ENCODE peak calls at places on chromosome 18, in five cellular contexts. Q is progenitor cell of endocrine pancreas; U is endothelial cell of umbilical vein; R is activated CD8-positive, alpha-beta T cell treated with anti-CD3 and anti-CD28 coated beads for 36 hours; A is activated B cell treated with CpG ODN at 0.5 μM for 24 hours. H is an unnamed sample.

GRCh38 chr18:7856733-7857132 is 289.6 kb downstream of the PTPRM start:
- DNase-seq in A (no peak), R (no peak), U (no peak), Q (no peak), H (no peak)

GRCh38 chr18:48493856-48494255 is 45.0 kb upstream of the CTIF start:
- DNase-seq in A (no peak), U (peak; percentile 19), R (no peak), Q (no peak), H (no peak)

GRCh38 chr18:63676526-63676925 is 14.8 kb upstream of the SERPINB3 start:
- DNase-seq in Q (no peak), A (no peak), U (no peak), R (no peak), H (no peak)

GRCh38 chr18:2794159-2794558 is 52.6 kb upstream of the EMILIN2 start:
- DNase-seq in Q (no peak), U (no peak), A (no peak), R (no peak), H (no peak)

GRCh38 chr18:49456794-49457193 is 3.7 kb downstream of the DYM start:
- DNase-seq in R (no peak), Q (no peak), A (no peak), U (no peak), H (no peak)

GRCh38 chr18:36736094-36736493 is 92.7 kb downstream of the TPGS2 start:
- DNase-seq in U (no peak), Q (no peak), A (no peak), R (no peak), H (no peak)

GRCh38 chr18:33231474-33232317 is 208.8 kb downstream of the CCDC178 start:
- DNase-seq in R (peak; percentile 68), A (no peak), U (peak; percentile 71), Q (peak; percentile 70), H (peak; percentile 78)

GRCh38 chr18:11040823-11041712 is 108.3 kb downstream of the PIEZO2 start:
- DNase-seq in R (peak; percentile 35), A (no peak), U (peak; percentile 64), Q (peak; percentile 31), H (no peak)

GRCh38 chr18:58230438-58231179 is 186.6 kb downstream of the NEDD4L start:
- DNase-seq in A (no peak), Q (no peak), R (no peak), U (no peak), H (no peak)

GRCh38 chr18:46152808-46153617 is 48.8 kb downstream of the HAUS1 start:
- DNase-seq in A (no peak), U (no peak), Q (no peak), R (no peak), H (no peak)

GRCh38 chr18:63111549-63112402 is 207.8 kb downstream of the BCL2 start:
- DNase-seq in Q (no peak), A (no peak), U (peak; percentile 18), R (no peak), H (no peak)

GRCh38 chr18:8406486-8407250 is 202.6 kb upstream of the RAB12 start:
- DNase-seq in Q (no peak), U (no peak), A (no peak), R (no peak), H (no peak)

GRCh38 chr18:6962571-6963451 is 154.8 kb downstream of the LAMA1 start:
- DNase-seq in U (no peak), Q (no peak), A (no peak), R (no peak), H (no peak)

GRCh38 chr18:39318462-39318861 is 1752.9 kb upstream of the CELF4 start:
- DNase-seq in R (no peak), Q (no peak), U (no peak), A (no peak), H (no peak)

GRCh38 chr18:68721681-68722583 is 7.0 kb upstream of the TMX3 start:
- DNase-seq in A (no peak), R (no peak), Q (no peak), U (no peak), H (no peak)

GRCh38 chr18:36758001-36758400 is 70.8 kb downstream of the TPGS2 start:
- DNase-seq in Q (no peak), A (no peak), R (no peak), U (no peak), H (no peak)

DNA sequence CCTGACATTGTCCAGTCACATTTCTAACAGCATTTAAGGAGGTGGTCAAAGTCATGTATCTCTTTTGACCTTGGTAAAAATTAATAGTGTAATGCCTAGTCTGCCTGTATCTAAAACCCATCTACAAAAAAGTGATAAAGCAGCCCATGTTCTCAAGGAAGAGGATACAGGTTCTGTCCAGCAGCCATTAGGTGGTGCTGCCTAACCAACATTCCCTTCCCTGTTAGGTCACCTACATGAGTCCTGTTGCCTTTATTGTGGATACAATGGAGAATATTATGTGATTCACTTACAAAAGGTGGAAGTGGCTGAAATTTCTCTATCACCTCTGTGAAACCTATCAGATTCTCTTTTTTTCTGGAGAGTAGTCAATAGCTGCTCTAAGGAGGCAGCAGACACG is 52.5 kb downstream of the AQP4 start:
- DNase-seq in U (no peak), R (peak; percentile 13), Q (no peak), A (no peak), H (no peak)
- TF ChIP-seq CTCF in U (no peak), R (no peak), Q (peak; percentile 54), A (no peak), H (peak; percentile 72)

DNA sequence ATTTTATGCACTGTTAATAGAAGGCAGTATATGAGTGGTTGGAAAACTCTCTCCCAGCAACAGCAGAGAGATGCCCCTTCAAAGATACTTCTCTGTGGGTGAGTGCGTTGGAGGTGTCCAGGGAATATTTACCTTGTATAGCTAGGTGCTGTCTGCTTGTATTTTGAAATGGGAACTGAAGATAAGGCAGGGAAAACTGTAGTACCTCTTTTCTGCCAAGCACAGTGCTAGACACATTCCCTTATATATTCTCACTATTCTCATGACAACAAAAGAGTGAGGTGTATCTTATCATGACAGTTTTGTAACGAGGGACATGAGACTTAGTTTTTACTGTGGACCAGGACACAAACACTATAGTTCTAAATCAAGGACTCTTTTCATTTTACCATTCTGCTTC is 2.1 kb downstream of the TTC39C start:
- DNase-seq in R (no peak), A (no peak), Q (no peak), U (peak; percentile 11), H (no peak)
- TF ChIP-seq CTCF in R (peak; percentile 19), A (no peak), Q (peak; percentile 40), U (no peak), H (peak; percentile 62)

GRCh38 chr18:25351773-25352628 is at the start of gene ZNF521:
- DNase-seq in R (peak; percentile 55), Q (peak; percentile 69), A (peak; percentile 46), U (peak; percentile 93), H (peak; percentile 87)
- TF ChIP-seq CTCF in R (no peak), Q (peak; percentile 33), A (no peak), U (peak; percentile 23), H (peak; percentile 61)

DNA sequence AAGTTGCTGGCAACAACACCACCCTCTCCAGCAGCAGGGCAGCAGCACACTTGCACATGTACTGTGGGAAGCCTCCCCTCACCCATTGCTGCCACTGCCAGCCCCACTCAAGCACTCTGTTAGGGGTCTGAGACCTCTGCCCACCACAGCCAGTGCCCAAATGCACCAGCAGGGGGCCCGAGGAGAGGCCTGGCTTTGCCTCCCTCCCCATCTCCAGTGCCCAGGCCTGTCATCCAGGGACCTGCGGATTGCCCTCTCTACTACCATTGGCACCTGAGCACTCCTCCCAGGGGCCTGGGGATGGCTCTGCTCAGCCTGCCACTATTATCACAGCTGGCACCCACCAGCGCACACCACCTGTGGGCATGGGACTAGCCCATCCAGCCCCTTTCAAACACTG is 175.7 kb downstream of the PMAIP1 start:
- DNase-seq in U (no peak), R (no peak), A (no peak), Q (no peak), H (no peak)
- TF ChIP-seq CTCF in U (no peak), R (no peak), A (no peak), Q (no peak), H (no peak)

GRCh38 chr18:12686100-12686499 is 16.4 kb downstream of the CEP76 start:
- DNase-seq in R (peak; percentile 19), Q (no peak), U (peak; percentile 38), A (no peak), H (no peak)
- TF ChIP-seq CTCF in R (peak; percentile 17), Q (peak; percentile 11), U (no peak), A (no peak), H (peak; percentile 25)

DNA sequence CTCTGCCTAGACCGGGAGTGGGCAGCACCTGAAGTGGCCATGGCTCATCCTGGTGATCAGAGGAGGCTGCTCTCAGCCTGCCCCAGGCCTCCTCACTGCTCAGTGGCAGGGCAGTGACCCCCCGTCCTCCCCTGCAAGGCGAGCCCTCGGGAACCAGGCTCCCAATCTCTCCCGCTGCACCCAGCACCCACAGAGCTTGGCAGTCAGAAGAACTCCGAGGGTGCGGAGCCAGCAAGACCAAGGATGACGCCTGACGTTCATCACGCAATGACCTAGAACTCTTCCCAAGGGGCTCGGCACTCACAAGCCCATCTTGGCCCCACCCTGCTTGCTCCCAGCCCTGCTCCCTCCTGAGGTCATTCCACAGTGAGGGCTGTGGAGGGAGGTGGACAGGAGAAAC is 189.8 kb upstream of the SALL3 start:
- DNase-seq in A (no peak), R (no peak), U (no peak), Q (no peak), H (no peak)
- TF ChIP-seq CTCF in A (no peak), R (no peak), U (no peak), Q (no peak), H (no peak)

H was measured in type B pancreatic cell.